ENCODE peak calls at places on chromosomes 12 and 14, in six cellular contexts. One of them, this sample, is unnamed.

GRCh38 chr14:78254911-78255431 is 84.8 kb downstream of the NRXN3 start:
- DNase-seq in HepG2: no peak
- DNase-seq in GM12878: no peak
- DNase-seq in K562: no peak
- DNase-seq in SK-N-SH: no peak
- DNase-seq in H1: no peak
- DNase-seq in this sample: no peak

GRCh38 chr14:91138511-91139359 is 24.9 kb downstream of the DGLUCY start:
- DNase-seq in K562: peak
- DNase-seq in HepG2: peak
- DNase-seq in SK-N-SH: no peak
- DNase-seq in H1: peak
- DNase-seq in GM12878: no peak
- DNase-seq in this sample: peak

GRCh38 chr14:88879016-88879415 is 54.6 kb downstream of the TTC8 start:
- DNase-seq in K562: no peak
- DNase-seq in GM12878: no peak
- DNase-seq in SK-N-SH: no peak
- DNase-seq in H1: no peak
- DNase-seq in HepG2: no peak
- DNase-seq in this sample: peak

GRCh38 chr14:65345264-65345663 is 67.3 kb upstream of the FUT8 start:
- DNase-seq in HepG2: no peak
- DNase-seq in H1: no peak
- DNase-seq in GM12878: no peak
- DNase-seq in K562: no peak
- DNase-seq in SK-N-SH: no peak
- DNase-seq in this sample: no peak

GRCh38 chr14:50001146-50001998 is 108.5 kb downstream of the ARF6 start:
- DNase-seq in K562: peak
- DNase-seq in GM12878: no peak
- DNase-seq in H1: peak
- DNase-seq in SK-N-SH: no peak
- DNase-seq in HepG2: peak
- DNase-seq in this sample: peak

GRCh38 chr14:63991833-63992232 is 139.0 kb downstream of the SYNE2 start:
- DNase-seq in SK-N-SH: no peak
- DNase-seq in H1: no peak
- DNase-seq in K562: no peak
- DNase-seq in GM12878: no peak
- DNase-seq in HepG2: no peak
- DNase-seq in this sample: no peak

GRCh38 chr14:61553730-61554641 is 141.3 kb upstream of the HIF1A start:
- DNase-seq in H1: no peak
- DNase-seq in HepG2: peak
- DNase-seq in SK-N-SH: no peak
- DNase-seq in K562: no peak
- DNase-seq in GM12878: no peak
- DNase-seq in this sample: no peak

GRCh38 chr14:22822619-22823551 is 6.8 kb upstream of the MRPL52 start:
- DNase-seq in GM12878: no peak
- DNase-seq in K562: peak
- DNase-seq in HepG2: peak
- DNase-seq in SK-N-SH: peak
- DNase-seq in H1: peak
- DNase-seq in this sample: peak

GRCh38 chr12:91139264-91139663 is 28.0 kb upstream of the LUM start:
- DNase-seq in K562: no peak
- DNase-seq in SK-N-SH: peak
- DNase-seq in H1: no peak
- DNase-seq in GM12878: no peak
- DNase-seq in HepG2: no peak
- DNase-seq in this sample: no peak

GRCh38 chr14:82642425-82642824 is 1108.8 kb upstream of the SEL1L start:
- DNase-seq in H1: peak
- DNase-seq in GM12878: no peak
- DNase-seq in K562: peak
- DNase-seq in HepG2: no peak
- DNase-seq in SK-N-SH: no peak
- DNase-seq in this sample: no peak

GRCh38 chr14:71235865-71236264 is 328.6 kb downstream of the PCNX1 start:
- DNase-seq in GM12878: no peak
- DNase-seq in K562: no peak
- DNase-seq in HepG2: no peak
- DNase-seq in SK-N-SH: peak
- DNase-seq in H1: no peak
- DNase-seq in this sample: peak

GRCh38 chr12:39240573-39240972 is 202.3 kb downstream of the KIF21A start:
- DNase-seq in HepG2: no peak
- DNase-seq in K562: no peak
- DNase-seq in GM12878: no peak
- DNase-seq in H1: no peak
- DNase-seq in SK-N-SH: no peak
- DNase-seq in this sample: no peak

GRCh38 chr14:22829661-22830328 is at the start of gene MRPL52:
- DNase-seq in H1: peak
- DNase-seq in SK-N-SH: peak
- DNase-seq in GM12878: no peak
- DNase-seq in K562: peak
- DNase-seq in HepG2: peak
- DNase-seq in this sample: peak

GRCh38 chr12:102757154-102757873 is 159.7 kb downstream of the PAH start:
- DNase-seq in K562: no peak
- DNase-seq in HepG2: no peak
- DNase-seq in SK-N-SH: no peak
- DNase-seq in H1: no peak
- DNase-seq in GM12878: no peak
- DNase-seq in this sample: no peak

GRCh38 chr14:73818821-73819220 is 32.8 kb upstream of the PTGR2 start:
- DNase-seq in SK-N-SH: no peak
- DNase-seq in H1: no peak
- DNase-seq in K562: no peak
- DNase-seq in HepG2: no peak
- DNase-seq in GM12878: no peak
- DNase-seq in this sample: no peak

GRCh38 chr14:61661471-61661988 is 33.8 kb upstream of the HIF1A start:
- DNase-seq in SK-N-SH: no peak
- DNase-seq in HepG2: no peak
- DNase-seq in H1: no peak
- DNase-seq in GM12878: peak
- DNase-seq in K562: no peak
- DNase-seq in this sample: no peak

GRCh38 chr12:124904306-124905098 is 9.9 kb downstream of the UBC start:
- DNase-seq in HepG2: peak
- DNase-seq in SK-N-SH: peak
- DNase-seq in GM12878: no peak
- DNase-seq in H1: no peak
- DNase-seq in K562: peak
- DNase-seq in this sample: no peak

DNA sequence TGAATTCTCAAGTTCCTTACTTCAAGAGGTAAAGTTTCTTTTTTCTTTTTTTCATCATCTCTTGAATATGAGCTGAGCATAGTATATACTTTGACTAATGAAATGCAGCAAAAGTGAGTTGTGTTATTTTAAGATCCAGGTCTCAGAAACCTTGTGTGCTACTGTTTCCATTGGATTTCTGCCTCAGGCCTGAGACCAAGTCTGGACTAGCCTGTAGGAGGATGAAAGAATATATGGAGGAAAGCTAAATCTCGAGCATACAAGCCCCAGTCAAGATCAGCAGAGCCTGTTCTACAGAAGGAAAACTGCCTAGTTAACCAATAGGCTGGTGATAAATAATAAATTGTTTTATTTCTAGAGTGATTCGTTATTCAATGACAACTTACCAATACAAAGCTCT is 652.5 kb downstream of the C12orf50 start:
- DNase-seq in GM12878: no peak
- DNase-seq in HepG2: no peak
- DNase-seq in SK-N-SH: no peak
- DNase-seq in H1: no peak
- DNase-seq in K562: no peak
- DNase-seq in this sample: no peak
- TF ChIP-seq POLR2AphosphoS5 in GM12878: no peak
- TF ChIP-seq POLR2AphosphoS5 in HepG2: no peak
- TF ChIP-seq POLR2AphosphoS5 in SK-N-SH: no peak
- TF ChIP-seq POLR2AphosphoS5 in H1: no peak
- TF ChIP-seq POLR2AphosphoS5 in K562: no peak
- TF ChIP-seq POLR2AphosphoS5 in this sample: no peak

GRCh38 chr14:105414456-105415371 is 4.9 kb upstream of the MTA1 start:
- DNase-seq in SK-N-SH: peak
- DNase-seq in H1: peak
- DNase-seq in K562: peak
- DNase-seq in GM12878: no peak
- DNase-seq in HepG2: peak
- DNase-seq in this sample: peak
- TF ChIP-seq CTCF in SK-N-SH: peak
- TF ChIP-seq CTCF in H1: no peak
- TF ChIP-seq CTCF in K562: peak
- TF ChIP-seq CTCF in GM12878: peak
- TF ChIP-seq CTCF in HepG2: peak
- TF ChIP-seq CTCF in this sample: peak

GRCh38 chr14:104146651-104147345 is 8.4 kb downstream of the KIF26A start:
- DNase-seq in SK-N-SH: no peak
- DNase-seq in H1: peak
- DNase-seq in K562: no peak
- DNase-seq in HepG2: no peak
- DNase-seq in GM12878: no peak
- DNase-seq in this sample: no peak

GRCh38 chr14:104148433-104149277 is 10.3 kb downstream of the KIF26A start:
- DNase-seq in K562: no peak
- DNase-seq in H1: peak
- DNase-seq in SK-N-SH: no peak
- DNase-seq in GM12878: no peak
- DNase-seq in HepG2: no peak
- DNase-seq in this sample: no peak

GRCh38 chr14:104145826-104146642 is 7.6 kb downstream of the KIF26A start:
- DNase-seq in HepG2: no peak
- DNase-seq in GM12878: no peak
- DNase-seq in SK-N-SH: peak
- DNase-seq in K562: no peak
- DNase-seq in H1: peak
- DNase-seq in this sample: no peak

GRCh38 chr14:104149278-104149595 is 10.8 kb downstream of the KIF26A start:
- DNase-seq in K562: no peak
- DNase-seq in H1: no peak
- DNase-seq in SK-N-SH: no peak
- DNase-seq in HepG2: no peak
- DNase-seq in GM12878: no peak
- DNase-seq in this sample: no peak

DNA sequence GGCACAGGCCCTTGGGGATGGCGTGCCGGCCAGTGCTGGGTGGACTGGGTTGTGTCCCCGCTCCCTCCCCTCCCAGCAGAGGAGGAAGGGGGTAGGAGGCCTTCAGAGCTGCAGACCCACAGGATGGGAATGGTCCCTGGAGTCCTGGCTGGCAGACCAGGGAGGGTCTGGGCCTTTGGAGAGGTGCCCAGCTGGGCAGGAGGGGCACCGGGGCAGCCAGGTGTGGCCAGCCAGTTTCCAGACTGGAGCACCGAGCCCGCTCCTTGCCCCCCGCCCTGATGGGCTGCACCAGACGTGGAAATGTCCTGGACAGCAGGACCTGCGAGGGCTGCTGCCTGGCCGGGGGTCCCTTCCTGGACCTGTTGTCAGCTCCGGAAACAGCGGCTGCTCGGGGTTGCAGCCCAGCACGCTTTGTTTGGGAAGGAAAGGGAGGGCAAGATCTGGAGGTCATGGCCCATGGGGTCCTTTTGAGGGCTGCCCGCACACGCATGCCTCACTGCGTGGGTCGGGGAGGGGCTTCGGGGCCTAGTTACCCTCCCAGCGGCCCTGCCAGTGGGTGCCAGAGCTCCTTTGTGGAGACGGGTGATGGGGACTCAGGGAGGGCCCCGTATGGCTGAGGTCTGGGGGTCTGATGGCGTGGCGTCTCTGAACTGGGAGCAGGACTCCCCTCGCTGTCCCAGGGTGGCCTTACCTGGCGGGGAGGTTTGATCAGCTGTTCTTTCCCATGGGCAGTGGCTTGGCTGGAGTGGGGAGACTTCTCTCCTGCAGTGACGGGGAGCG is 9.1 kb downstream of the KIF26A start:
- DNase-seq in HepG2: no peak
- DNase-seq in K562: no peak
- DNase-seq in GM12878: no peak
- DNase-seq in H1: peak
- DNase-seq in SK-N-SH: peak
- DNase-seq in this sample: no peak
- TF ChIP-seq GABPA in HepG2: no peak
- TF ChIP-seq GABPA in K562: no peak
- TF ChIP-seq GABPA in GM12878: no peak
- TF ChIP-seq GABPA in H1: no peak
- TF ChIP-seq GABPA in SK-N-SH: no peak
- TF ChIP-seq GABPA in this sample: no peak

DNA sequence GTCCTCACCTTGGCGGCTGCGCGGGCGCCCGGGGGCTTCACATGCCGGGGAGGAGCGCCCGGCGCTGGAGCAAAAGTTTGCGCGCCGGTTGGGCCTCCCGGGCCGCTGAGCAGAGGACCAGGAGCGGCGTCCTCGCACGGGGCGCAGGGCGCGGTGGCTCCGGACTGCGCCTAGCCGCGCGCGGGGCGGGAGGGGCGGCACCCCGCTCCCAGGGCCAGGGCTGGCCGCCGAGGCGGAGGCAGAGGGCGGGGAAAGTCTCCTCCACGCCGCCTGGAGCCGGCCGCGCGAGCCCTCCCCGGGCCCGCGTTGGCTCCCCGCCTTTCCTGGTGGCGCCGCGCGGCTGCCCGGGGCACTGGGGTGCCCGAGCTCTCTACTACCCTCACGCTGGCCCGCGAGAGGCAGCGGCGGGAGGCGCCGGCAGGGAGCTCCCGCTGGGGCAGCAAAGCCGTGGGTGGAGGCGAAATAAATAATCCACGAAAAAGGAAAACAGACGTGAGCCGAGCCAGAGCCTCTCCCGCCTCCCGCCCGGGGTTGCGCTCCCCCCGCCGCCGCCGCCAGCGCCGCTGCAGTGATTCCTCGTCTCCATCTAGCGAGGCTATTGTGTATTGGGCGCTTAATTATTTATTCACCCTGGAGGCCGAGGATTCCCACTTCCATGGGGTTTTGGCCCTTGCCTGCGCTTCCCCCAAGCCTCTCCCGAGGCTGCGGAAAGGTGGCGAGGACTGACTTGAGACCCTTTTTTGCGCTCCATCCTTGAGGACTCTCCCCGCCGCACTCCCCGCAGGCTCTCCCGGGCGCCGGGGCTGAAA is 476 bp upstream of the PRIMA1 start:
- DNase-seq in K562: no peak
- DNase-seq in H1: peak
- DNase-seq in HepG2: no peak
- DNase-seq in GM12878: no peak
- DNase-seq in SK-N-SH: peak
- DNase-seq in this sample: no peak
- TF ChIP-seq POLR2AphosphoS5 in K562: no peak
- TF ChIP-seq POLR2AphosphoS5 in H1: no peak
- TF ChIP-seq POLR2AphosphoS5 in HepG2: no peak
- TF ChIP-seq POLR2AphosphoS5 in GM12878: no peak
- TF ChIP-seq POLR2AphosphoS5 in SK-N-SH: no peak
- TF ChIP-seq POLR2AphosphoS5 in this sample: no peak

GRCh38 chr12:130203151-130203550 is 40.9 kb downstream of the FZD10 start:
- DNase-seq in K562: no peak
- DNase-seq in H1: no peak
- DNase-seq in SK-N-SH: no peak
- DNase-seq in HepG2: no peak
- DNase-seq in GM12878: no peak
- DNase-seq in this sample: no peak
- TF ChIP-seq CTCF in K562: no peak
- TF ChIP-seq CTCF in H1: no peak
- TF ChIP-seq CTCF in SK-N-SH: no peak
- TF ChIP-seq CTCF in HepG2: no peak
- TF ChIP-seq CTCF in GM12878: no peak
- TF ChIP-seq CTCF in this sample: no peak

This sample was measured in HL-60.